ENCODE peak calls at places on chromosomes 4 and X, in nine cellular contexts. R is neural progenitor cell, Q is HCT116, N is GM23248, C is GM23338, Y is OCI-LY7, M is PC-3, F is hepatocyte, W is MM.1S. X is an unnamed sample.

GRCh38 chrX:99795495-99795894 is 614.6 kb downstream of the PCDH19 start:
- DNase-seq in R (no peak), Q (no peak), N (peak; percentile 15), C (no peak), Y (no peak), M (no peak), F (no peak), W (peak; percentile 18), X (no peak)

GRCh38 chr4:41142946-41143720 is 71.2 kb downstream of the APBB2 start:
- DNase-seq in R (no peak), Q (no peak), N (peak; percentile 94), C (no peak), Y (no peak), M (peak; percentile 29), F (peak; percentile 52), W (no peak), X (no peak)

GRCh38 chr4:46648088-46648744 is 258.3 kb upstream of the GABRA2 start:
- DNase-seq in R (peak; percentile 73), Q (no peak), N (peak; percentile 13), C (peak; percentile 87), Y (peak; percentile 43), M (peak; percentile 64), F (peak; percentile 68), W (peak; percentile 76), X (peak; percentile 26)

GRCh38 chrX:135327299-135327698 is 18.0 kb downstream of the ETDC start:
- DNase-seq in R (no peak), Q (no peak), N (peak; percentile 85), C (no peak), Y (no peak), M (peak; percentile 73), F (no peak), W (no peak), X (no peak)

GRCh38 chr4:145066063-145066501 is 31.9 kb downstream of the ANAPC10 start:
- DNase-seq in R (peak; percentile 82), Q (peak; percentile 60), N (no peak), C (peak; percentile 77), Y (no peak), M (no peak), F (peak; percentile 8), W (no peak), X (no peak)

GRCh38 chr4:133584714-133585113 is 435.6 kb downstream of the PCDH10 start:
- DNase-seq in R (no peak), Q (no peak), N (peak; percentile 1), C (peak; percentile 66), Y (no peak), M (peak; percentile 8), F (no peak), W (no peak), X (peak; percentile 15)

GRCh38 chrX:17405225-17405969 is 30.4 kb downstream of the NHS start:
- DNase-seq in R (no peak), Q (peak; percentile 66), N (peak; percentile 58), C (no peak), Y (no peak), M (peak; percentile 94), F (peak; percentile 20), W (no peak), X (no peak)

GRCh38 chrX:132671229-132671641 is 182.4 kb upstream of the MBNL3 start:
- DNase-seq in R (peak; percentile 42), Q (no peak), N (peak; percentile 51), C (peak; percentile 65), Y (no peak), M (peak; percentile 3), F (no peak), W (no peak), X (no peak)

GRCh38 chr4:134636332-134637055 is 434.9 kb upstream of the PABPC4L start:
- DNase-seq in R (no peak), Q (no peak), N (no peak), C (no peak), Y (no peak), M (no peak), F (no peak), W (no peak), X (no peak)
- TF ChIP-seq EZH2phosphoT487 in R (no peak), Q (no peak), N (no peak), C (no peak), Y (no peak), M (no peak), F (no peak), W (no peak), X (no peak)

GRCh38 chr4:32192991-32193390 is 1472.8 kb downstream of the PCDH7 start:
- DNase-seq in R (no peak), Q (no peak), N (no peak), C (no peak), Y (no peak), M (no peak), F (no peak), W (no peak), X (no peak)

GRCh38 chr4:32189788-32190187 is 1469.6 kb downstream of the PCDH7 start:
- DNase-seq in R (no peak), Q (no peak), N (no peak), C (no peak), Y (no peak), M (no peak), F (no peak), W (no peak), X (no peak)

GRCh38 chr4:32189130-32189529 is 1469.0 kb downstream of the PCDH7 start:
- DNase-seq in R (no peak), Q (no peak), N (no peak), C (no peak), Y (no peak), M (no peak), F (no peak), W (no peak), X (no peak)

GRCh38 chr4:32196950-32197688 is 1477.0 kb downstream of the PCDH7 start:
- DNase-seq in R (no peak), Q (no peak), N (no peak), C (no peak), Y (no peak), M (peak; percentile 58), F (no peak), W (no peak), X (no peak)

GRCh38 chr4:32192363-32192762 is 1472.2 kb downstream of the PCDH7 start:
- DNase-seq in R (no peak), Q (no peak), N (no peak), C (no peak), Y (no peak), M (no peak), F (no peak), W (no peak), X (no peak)
- TF ChIP-seq EZH2phosphoT487 in R (no peak), Q (no peak), N (no peak), C (no peak), Y (no peak), M (no peak), F (no peak), W (no peak), X (no peak)

GRCh38 chr4:181897935-181898334 is 345.3 kb upstream of the TENM3 start:
- DNase-seq in R (no peak), Q (no peak), N (peak; percentile 44), C (no peak), Y (no peak), M (no peak), F (peak; percentile 21), W (no peak), X (no peak)
- TF ChIP-seq EZH2phosphoT487 in R (no peak), Q (no peak), N (no peak), C (no peak), Y (no peak), M (no peak), F (no peak), W (no peak), X (no peak)

GRCh38 chrX:154142386-154142785 is 1.7 kb upstream of the OPN1LW start:
- DNase-seq in R (no peak), Q (no peak), N (no peak), C (no peak), Y (no peak), M (no peak), F (no peak), W (no peak), X (no peak)

GRCh38 chrX:154140742-154141141 is 3.3 kb upstream of the OPN1LW start:
- DNase-seq in R (no peak), Q (no peak), N (no peak), C (no peak), Y (no peak), M (no peak), F (no peak), W (no peak), X (no peak)

GRCh38 chrX:154138857-154139256 is 5.2 kb upstream of the OPN1LW start:
- DNase-seq in R (no peak), Q (no peak), N (no peak), C (no peak), Y (no peak), M (no peak), F (no peak), W (no peak), X (no peak)

GRCh38 chrX:154140206-154140605 is 3.8 kb upstream of the OPN1LW start:
- DNase-seq in R (no peak), Q (no peak), N (no peak), C (no peak), Y (no peak), M (no peak), F (no peak), W (no peak), X (no peak)

GRCh38 chrX:154142950-154143745 is 895 bp upstream of the OPN1LW start:
- DNase-seq in R (no peak), Q (no peak), N (no peak), C (no peak), Y (no peak), M (no peak), F (no peak), W (no peak), X (no peak)
- TF ChIP-seq EZH2phosphoT487 in R (no peak), Q (no peak), N (no peak), C (no peak), Y (no peak), M (no peak), F (no peak), W (no peak), X (no peak)